ENCODE peak calls at places on chromosomes 6 and 20, in nine cellular contexts. I is A549, Z is adrenal gland, T is ovary, H is HCT116, W is body of pancreas, V is prostate gland, M is erythroblast, K is tibial nerve. B is an unnamed sample.

GRCh38 chr20:9093203-9093962 is 24.5 kb downstream of the PLCB4 start:
- DNase-seq in I (no peak), Z (no peak), T (no peak), H (no peak), W (no peak), V (no peak), M (no peak), K (no peak), B (peak)

GRCh38 chr20:23358923-23359572 is 2.9 kb upstream of the GZF1 start:
- DNase-seq in I (no peak), Z (no peak), T (no peak), H (no peak), W (peak), V (no peak), M (peak), K (no peak), B (no peak)

GRCh38 chr20:58515240-58516212 is at the start of gene APCDD1L:
- DNase-seq in I (no peak), Z (no peak), T (no peak), H (no peak), W (no peak), V (no peak), M (no peak), K (no peak), B (no peak)

GRCh38 chr6:156924241-156924640 is 147.1 kb downstream of the ARID1B start:
- DNase-seq in I (no peak), Z (no peak), T (no peak), H (no peak), W (no peak), V (no peak), M (no peak), K (no peak), B (peak)

GRCh38 chr6:158895661-158896060 is 76.5 kb upstream of the EZR start:
- DNase-seq in I (no peak), Z (no peak), T (no peak), H (no peak), W (no peak), V (no peak), M (no peak), K (no peak), B (no peak)

GRCh38 chr6:21176197-21176596 is 417.4 kb upstream of the SOX4 start:
- DNase-seq in I (no peak), Z (no peak), T (no peak), H (no peak), W (no peak), V (no peak), M (no peak), K (no peak), B (no peak)

GRCh38 chr6:24719125-24719931 is at the start of gene C6orf62:
- DNase-seq in I (peak), Z (peak), T (peak), H (no peak), W (peak), V (no peak), M (peak), K (no peak), B (peak)

GRCh38 chr20:62804021-62804631 is 509 bp upstream of the OGFR start:
- DNase-seq in I (no peak), Z (no peak), T (peak), H (no peak), W (no peak), V (no peak), M (peak), K (no peak), B (no peak)

GRCh38 chr20:45445805-45446562 is 23.6 kb upstream of the WFDC2 start:
- DNase-seq in I (peak), Z (no peak), T (no peak), H (peak), W (no peak), V (no peak), M (peak), K (no peak), B (no peak)

GRCh38 chr6:80477591-80478370 is 371.3 kb downstream of the BCKDHB start:
- DNase-seq in I (no peak), Z (no peak), T (no peak), H (no peak), W (no peak), V (no peak), M (no peak), K (no peak), B (no peak)

GRCh38 chr6:23873161-23873560 is 252.9 kb upstream of the NRSN1 start:
- DNase-seq in I (no peak), Z (no peak), T (no peak), H (no peak), W (no peak), V (no peak), M (no peak), K (no peak), B (no peak)

GRCh38 chr6:34560366-34561226 is 4.5 kb upstream of the SPDEF start:
- DNase-seq in I (no peak), Z (no peak), T (no peak), H (no peak), W (no peak), V (no peak), M (peak), K (no peak), B (peak)

GRCh38 chr6:151155095-151155494 is 84.7 kb upstream of the AKAP12 start:
- DNase-seq in I (no peak), Z (no peak), T (no peak), H (no peak), W (no peak), V (no peak), M (no peak), K (no peak), B (no peak)

GRCh38 chr6:39769012-39769411 is 23.2 kb upstream of the DAAM2 start:
- DNase-seq in I (no peak), Z (no peak), T (no peak), H (no peak), W (no peak), V (no peak), M (no peak), K (no peak), B (no peak)

GRCh38 chr6:70955441-70956190 is 1.2 kb downstream of the B3GAT2 start:
- DNase-seq in I (peak), Z (peak), T (peak), H (peak), W (peak), V (peak), M (peak), K (peak), B (peak)

GRCh38 chr20:37436527-37436926 is 84.5 kb upstream of the NNAT start:
- DNase-seq in I (no peak), Z (no peak), T (no peak), H (no peak), W (no peak), V (no peak), M (no peak), K (no peak), B (no peak)

GRCh38 chr6:47130086-47130485 is 88.0 kb upstream of the ADGRF1 start:
- DNase-seq in I (no peak), Z (no peak), T (no peak), H (no peak), W (no peak), V (no peak), M (no peak), K (no peak), B (no peak)

GRCh38 chr6:159463440-159463839 is 229.6 kb downstream of the SOD2 start:
- DNase-seq in I (no peak), Z (no peak), T (no peak), H (peak), W (no peak), V (no peak), M (peak), K (no peak), B (no peak)

GRCh38 chr6:113433506-113433991 is 423.6 kb upstream of the MARCKS start:
- DNase-seq in I (no peak), Z (peak), T (no peak), H (no peak), W (peak), V (peak), M (no peak), K (peak), B (no peak)

GRCh38 chr6:115667478-115667996 is 393.2 kb downstream of the FRK start:
- DNase-seq in I (no peak), Z (no peak), T (no peak), H (no peak), W (no peak), V (no peak), M (no peak), K (no peak), B (no peak)

GRCh38 chr6:110543106-110543505 is 66.7 kb upstream of the SLC22A16 start:
- DNase-seq in I (no peak), Z (no peak), T (no peak), H (no peak), W (no peak), V (peak), M (no peak), K (no peak), B (no peak)

GRCh38 chr6:32190054-32190945 is at the start of gene PBX2:
- DNase-seq in I (peak), Z (peak), T (peak), H (peak), W (peak), V (peak), M (peak), K (peak), B (peak)
- TF ChIP-seq POLR2A in I (peak), Z (peak), T (peak), H (peak), W (peak), V (peak), M (peak), K (peak), B (peak)

GRCh38 chr6:31734247-31734702 is 2.1 kb downstream of the CLIC1 start:
- DNase-seq in I (no peak), Z (no peak), T (no peak), H (no peak), W (no peak), V (no peak), M (no peak), K (no peak), B (no peak)

GRCh38 chr6:31734703-31735500 is 1.4 kb downstream of the CLIC1 start:
- DNase-seq in I (peak), Z (peak), T (peak), H (no peak), W (peak), V (peak), M (peak), K (no peak), B (peak)

GRCh38 chr6:31737315-31738047 is 1.2 kb upstream of the CLIC1 start:
- DNase-seq in I (no peak), Z (no peak), T (no peak), H (no peak), W (peak), V (no peak), M (no peak), K (no peak), B (peak)

GRCh38 chr6:31736768-31737314 is 511 bp upstream of the CLIC1 start:
- DNase-seq in I (no peak), Z (no peak), T (no peak), H (no peak), W (peak), V (no peak), M (no peak), K (no peak), B (no peak)

GRCh38 chr6:31736026-31736767 is at the start of gene CLIC1:
- DNase-seq in I (peak), Z (peak), T (peak), H (no peak), W (peak), V (peak), M (peak), K (peak), B (peak)
- TF ChIP-seq POLR2A in I (peak), Z (peak), T (peak), H (peak), W (peak), V (peak), M (peak), K (peak), B (peak)

DNA sequence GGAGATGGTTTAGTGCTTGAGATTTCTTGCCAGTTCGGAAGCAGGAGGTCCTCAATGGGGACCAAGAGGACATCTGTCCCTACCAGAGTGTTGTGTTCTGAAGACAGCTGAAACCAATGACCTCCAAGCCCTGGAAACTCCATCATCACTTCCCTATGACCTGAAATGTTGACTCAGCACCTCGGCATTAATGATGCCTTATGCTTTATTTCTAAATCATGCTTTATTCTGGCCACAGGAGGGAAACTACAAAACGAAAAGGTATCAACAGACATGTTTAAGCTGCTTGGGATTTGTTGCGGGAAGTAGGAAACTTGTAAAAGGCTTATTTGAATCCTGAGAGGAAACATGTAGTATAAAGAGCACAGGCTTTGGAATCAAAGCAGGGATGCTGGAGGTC is 389.1 kb upstream of the CHD6 start:
- DNase-seq in I (no peak), Z (no peak), T (no peak), H (no peak), W (no peak), V (no peak), M (no peak), K (no peak), B (no peak)
- TF ChIP-seq POLR2A in I (no peak), Z (no peak), T (no peak), H (no peak), W (no peak), V (no peak), M (no peak), K (no peak), B (no peak)

GRCh38 chr6:26473758-26474438 is 16.1 kb downstream of the BTN2A1 start:
- DNase-seq in I (peak), Z (peak), T (peak), H (peak), W (peak), V (peak), M (peak), K (peak), B (peak)
- TF ChIP-seq POLR2A in I (no peak), Z (peak), T (peak), H (peak), W (peak), V (peak), M (peak), K (peak), B (peak)

GRCh38 chr6:16718301-16718700 is 43.0 kb downstream of the ATXN1 start:
- DNase-seq in I (no peak), Z (no peak), T (no peak), H (no peak), W (no peak), V (no peak), M (no peak), K (no peak), B (peak)
- TF ChIP-seq POLR2A in I (no peak), Z (no peak), T (no peak), H (no peak), W (no peak), V (no peak), M (no peak), K (no peak), B (peak)

GRCh38 chr6:56745081-56745480 is 102.4 kb upstream of the DST start:
- DNase-seq in I (no peak), Z (no peak), T (no peak), H (no peak), W (no peak), V (no peak), M (no peak), K (no peak), B (no peak)

GRCh38 chr6:56744528-56744927 is 101.8 kb upstream of the DST start:
- DNase-seq in I (no peak), Z (no peak), T (no peak), H (no peak), W (no peak), V (no peak), M (no peak), K (no peak), B (no peak)

GRCh38 chr6:56741472-56741871 is 98.8 kb upstream of the DST start:
- DNase-seq in I (no peak), Z (no peak), T (no peak), H (no peak), W (no peak), V (no peak), M (no peak), K (no peak), B (no peak)

GRCh38 chr6:56739836-56740815 is 97.4 kb upstream of the DST start:
- DNase-seq in I (no peak), Z (no peak), T (no peak), H (no peak), W (no peak), V (no peak), M (no peak), K (no peak), B (no peak)

DNA sequence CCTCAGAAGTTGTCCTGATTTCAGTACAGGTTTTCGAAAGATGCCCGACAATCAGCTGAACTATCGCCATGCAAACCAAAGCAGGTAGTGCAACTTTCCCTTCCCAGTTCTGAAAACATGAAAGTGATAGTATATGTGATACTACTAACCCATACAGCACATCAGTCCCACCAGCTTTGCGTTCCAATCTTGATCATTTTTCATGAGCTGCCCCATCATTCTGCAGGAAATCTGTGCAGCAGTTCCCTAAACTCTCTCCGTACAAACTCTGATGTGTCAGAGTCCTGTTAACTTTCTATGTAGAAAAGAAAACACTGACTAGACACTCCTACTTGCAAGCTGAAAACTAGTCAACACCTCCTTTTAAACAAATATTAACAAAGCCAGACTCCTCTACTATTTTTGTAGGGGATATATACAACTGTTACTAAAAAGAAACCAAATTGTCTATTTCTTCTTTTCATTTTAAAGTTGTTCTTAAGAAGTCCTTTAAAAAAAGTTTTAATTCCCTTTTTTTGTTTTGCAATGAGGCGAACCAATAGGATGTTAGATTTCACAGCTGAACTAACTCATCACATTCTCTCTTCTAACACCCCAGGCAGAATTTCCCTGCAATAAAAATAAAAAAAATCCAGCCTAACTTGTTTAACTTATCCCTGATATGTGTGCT is 99.6 kb upstream of the DST start:
- DNase-seq in I (no peak), Z (no peak), T (no peak), H (no peak), W (no peak), V (no peak), M (no peak), K (no peak), B (no peak)
- TF ChIP-seq POLR2A in I (no peak), Z (no peak), T (no peak), H (no peak), W (no peak), V (no peak), M (no peak), K (no peak), B (no peak)

GRCh38 chr6:11317885-11318771 is 85.7 kb upstream of the NEDD9 start:
- DNase-seq in I (peak), Z (peak), T (peak), H (peak), W (peak), V (no peak), M (no peak), K (peak), B (peak)
- TF ChIP-seq POLR2A in I (no peak), Z (peak), T (no peak), H (no peak), W (no peak), V (no peak), M (no peak), K (no peak), B (no peak)

DNA sequence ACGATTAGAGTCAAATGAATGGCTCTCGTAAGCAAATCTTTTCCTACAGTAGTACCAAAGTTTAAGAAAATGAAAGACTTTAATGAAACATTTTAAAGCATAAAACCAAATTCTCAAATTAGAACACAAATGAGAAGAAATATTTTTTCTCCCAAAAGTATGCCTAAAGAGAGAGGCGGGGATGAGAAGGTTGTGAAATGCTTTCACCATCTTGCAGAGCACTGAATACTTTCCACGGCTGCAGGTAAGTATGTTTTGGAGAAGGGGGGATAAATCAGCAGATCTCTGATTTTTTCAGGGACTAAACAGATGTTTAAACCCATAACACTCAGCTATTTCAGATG is 277.1 kb downstream of the ADGB start:
- DNase-seq in I (no peak), Z (no peak), T (no peak), H (no peak), W (no peak), V (no peak), M (no peak), K (no peak), B (no peak)
- TF ChIP-seq POLR2A in I (no peak), Z (no peak), T (no peak), H (no peak), W (no peak), V (no peak), M (no peak), K (no peak), B (no peak)

DNA sequence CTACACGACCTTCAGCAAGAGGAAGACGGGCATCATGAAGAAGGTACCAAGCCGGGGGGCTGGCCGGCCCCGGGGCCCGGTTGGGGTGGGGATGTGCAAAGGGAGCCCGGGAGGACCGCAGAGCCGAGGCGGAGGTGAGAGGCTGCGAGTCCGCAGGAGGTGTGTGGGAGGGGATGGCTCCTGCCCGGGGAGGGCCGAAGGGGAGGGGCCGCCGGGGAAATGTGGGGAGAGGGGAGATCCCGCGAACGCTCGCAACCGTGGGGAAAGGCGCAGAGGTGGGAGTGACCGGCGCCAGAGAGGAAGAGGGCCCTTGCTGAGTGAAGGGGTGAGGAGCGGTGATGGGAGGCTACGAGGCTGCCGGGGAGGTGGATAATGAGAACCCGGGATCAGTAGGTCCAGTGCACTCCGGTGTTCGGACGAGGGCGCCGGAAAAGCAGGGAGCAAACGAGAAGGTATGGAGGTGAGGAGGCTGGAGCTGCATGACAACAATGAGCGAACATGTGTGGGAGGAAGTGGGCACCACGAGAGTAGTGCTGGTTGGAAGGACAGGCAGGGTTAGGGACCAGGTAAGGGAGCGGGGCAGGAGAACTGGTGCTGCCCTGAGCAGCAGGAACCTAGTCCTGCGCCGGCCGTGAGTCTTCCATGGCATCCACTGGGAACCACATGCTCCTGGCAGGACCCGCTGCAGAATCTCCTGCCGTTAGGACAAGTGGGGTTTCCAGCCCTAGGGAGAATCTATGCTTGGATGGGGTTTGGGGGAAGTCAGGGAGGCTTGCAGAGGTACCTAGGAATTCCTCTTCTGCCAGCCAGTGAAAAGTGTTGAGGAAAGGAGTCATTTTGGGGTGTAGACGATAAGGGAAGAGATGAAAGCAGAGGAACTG is 1.3 kb downstream of the SRF start:
- DNase-seq in I (no peak), Z (peak), T (peak), H (no peak), W (peak), V (peak), M (peak), K (peak), B (peak)
- TF ChIP-seq POLR2A in I (no peak), Z (no peak), T (no peak), H (no peak), W (peak), V (peak), M (peak), K (no peak), B (no peak)